ENCODE peak calls at places on chromosomes 1 and 21, in five cellular contexts. N is GM19239; C is CD8-positive, alpha-beta T cell; H is MCF 10A; Y is SW480. M is an unnamed sample.

GRCh38 chr1:195202271-195202670 is 1406.0 kb downstream of the KCNT2 start:
- DNase-seq in N (no peak), C (no peak), H (no peak), Y (no peak), M (peak)

GRCh38 chr1:31955917-31956736 is 18.0 kb upstream of the PTP4A2 start:
- DNase-seq in N (no peak), C (peak), H (peak), Y (peak), M (peak)

GRCh38 chr21:42443876-42444744 is 40.4 kb downstream of the UBASH3A start:
- DNase-seq in N (no peak), C (no peak), H (no peak), Y (no peak), M (no peak)

GRCh38 chr1:236837897-236838296 is 42.8 kb downstream of the MTR start:
- DNase-seq in N (no peak), C (no peak), H (no peak), Y (no peak), M (no peak)

GRCh38 chr1:44546403-44547053 is 127.8 kb downstream of the TMEM53 start:
- DNase-seq in N (no peak), C (no peak), H (no peak), Y (peak), M (no peak)

GRCh38 chr1:3471356-3472087 is 17.1 kb downstream of the ARHGEF16 start:
- DNase-seq in N (no peak), C (no peak), H (peak), Y (peak), M (peak)

GRCh38 chr1:9653195-9653782 is 1.8 kb downstream of the PIK3CD start:
- DNase-seq in N (no peak), C (no peak), H (no peak), Y (no peak), M (no peak)

GRCh38 chr1:162206749-162207635 is 137.5 kb downstream of the NOS1AP start:
- DNase-seq in N (no peak), C (no peak), H (peak), Y (no peak), M (peak)

GRCh38 chr1:114008352-114009041 is 29.2 kb downstream of the OLFML3 start:
- DNase-seq in N (no peak), C (no peak), H (no peak), Y (no peak), M (no peak)

GRCh38 chr1:245201201-245201600 is 46.4 kb downstream of the KIF26B start:
- DNase-seq in N (no peak), C (no peak), H (no peak), Y (no peak), M (no peak)

GRCh38 chr1:155012052-155012546 is 9.5 kb downstream of the ZBTB7B start:
- DNase-seq in N (no peak), C (no peak), H (peak), Y (no peak), M (no peak)

GRCh38 chr1:77889671-77890070 is 1.2 kb downstream of the NEXN start:
- DNase-seq in N (no peak), C (no peak), H (peak), Y (peak), M (no peak)

GRCh38 chr1:69671363-69672010 is 103.8 kb downstream of the LRRC7 start:
- DNase-seq in N (no peak), C (no peak), H (no peak), Y (no peak), M (peak)

GRCh38 chr1:219296430-219296850 is 122.8 kb downstream of the LYPLAL1 start:
- DNase-seq in N (no peak), C (no peak), H (no peak), Y (no peak), M (no peak)

GRCh38 chr1:117860906-117861610 is 68.4 kb downstream of the GDAP2 start:
- DNase-seq in N (no peak), C (no peak), H (no peak), Y (no peak), M (no peak)

GRCh38 chr1:113534875-113535274 is 144.6 kb downstream of the MAGI3 start:
- DNase-seq in N (no peak), C (no peak), H (no peak), Y (no peak), M (no peak)

GRCh38 chr1:221777434-221778072 is 35.7 kb upstream of the DUSP10 start:
- DNase-seq in N (no peak), C (no peak), H (no peak), Y (peak), M (no peak)

GRCh38 chr1:44380666-44381177 is 24.3 kb upstream of the RNF220 start:
- DNase-seq in N (no peak), C (no peak), H (no peak), Y (no peak), M (no peak)

GRCh38 chr1:234310460-234310817 is 62.8 kb upstream of the COA6 start:
- DNase-seq in N (no peak), C (no peak), H (no peak), Y (no peak), M (no peak)

GRCh38 chr1:186306533-186306932 is 68.5 kb downstream of the TPR start:
- DNase-seq in N (no peak), C (no peak), H (no peak), Y (no peak), M (no peak)

GRCh38 chr21:39047046-39047445 is 136.2 kb downstream of the PSMG1 start:
- DNase-seq in N (no peak), C (no peak), H (no peak), Y (no peak), M (no peak)

GRCh38 chr1:244102471-244102870 is 51.4 kb downstream of the ZBTB18 start:
- DNase-seq in N (no peak), C (no peak), H (no peak), Y (no peak), M (peak)

GRCh38 chr1:17653728-17654351 is 101.3 kb upstream of the ACTL8 start:
- DNase-seq in N (peak), C (no peak), H (peak), Y (peak), M (peak)

GRCh38 chr1:157438236-157439012 is 113.9 kb downstream of the FCRL5 start:
- DNase-seq in N (no peak), C (no peak), H (peak), Y (no peak), M (no peak)

GRCh38 chr1:54579337-54579781 is 31.3 kb downstream of the ACOT11 start:
- DNase-seq in N (no peak), C (no peak), H (no peak), Y (no peak), M (no peak)

GRCh38 chr1:222522105-222522915 is 25.6 kb downstream of the HHIPL2 start:
- DNase-seq in N (no peak), C (no peak), H (peak), Y (no peak), M (no peak)

GRCh38 chr1:95806171-95806570 is 572.2 kb downstream of the RWDD3 start:
- DNase-seq in N (no peak), C (no peak), H (no peak), Y (no peak), M (no peak)

GRCh38 chr1:246199086-246199485 is 308.0 kb downstream of the SMYD3 start:
- DNase-seq in N (no peak), C (no peak), H (no peak), Y (no peak), M (no peak)

GRCh38 chr1:100009458-100009857 is 39.7 kb downstream of the SLC35A3 start:
- DNase-seq in N (no peak), C (no peak), H (peak), Y (no peak), M (no peak)

GRCh38 chr1:169964206-169964605 is 70.5 kb upstream of the SCYL3 start:
- DNase-seq in N (no peak), C (no peak), H (no peak), Y (no peak), M (no peak)

GRCh38 chr1:153760440-153760839 is 14.8 kb upstream of the SLC27A3 start:
- DNase-seq in N (no peak), C (no peak), H (peak), Y (no peak), M (no peak)

GRCh38 chr1:101150676-101151075 is 86.1 kb upstream of the S1PR1 start:
- DNase-seq in N (no peak), C (no peak), H (peak), Y (peak), M (no peak)

GRCh38 chr1:109923131-109923945 is 12.7 kb downstream of the CSF1 start:
- DNase-seq in N (no peak), C (no peak), H (no peak), Y (peak), M (peak)